ENCODE peak calls at places on chromosomes 16 and 17, in seven cellular contexts. N, C, K, L, S, X and O are unnamed samples. For H3K36me3, the result is how much of the 10 kb centered on the place peaks cover.

GRCh38 chr16:48350716-48351115 is 34.5 kb downstream of the SIAH1 start:
- DNase-seq in X (no peak), K (no peak), N (no peak), L (no peak), S (no peak), C (no peak), O (no peak)

GRCh38 chr17:80872999-80873951 is 118.4 kb upstream of the CHMP6 start:
- DNase-seq in N (peak), X (no peak), L (no peak), S (peak), K (no peak), C (no peak), O (peak)

GRCh38 chr17:9814337-9814945 is 7.4 kb downstream of the GSG1L2 start:
- DNase-seq in N (no peak), X (no peak), K (no peak), L (no peak), S (no peak), C (no peak), O (no peak)

GRCh38 chr17:75102385-75102821 is 7.4 kb upstream of the ARMC7 start:
- DNase-seq in N (no peak), X (no peak), C (no peak), K (no peak), L (no peak), S (no peak), O (no peak)

GRCh38 chr17:72632026-72632684 is 460.3 kb downstream of the SLC39A11 start:
- DNase-seq in C (no peak), N (no peak), K (no peak), X (no peak), S (no peak), L (no peak), O (no peak)

GRCh38 chr16:21001262-21001661 is 100.7 kb downstream of the LYRM1 start:
- DNase-seq in K (no peak), X (no peak), N (peak), S (no peak), C (no peak), L (no peak), O (peak)

GRCh38 chr17:80861892-80862291 is 129.7 kb upstream of the CHMP6 start:
- DNase-seq in N (peak), K (no peak), S (peak), L (no peak), C (no peak), X (no peak), O (peak)

GRCh38 chr16:23452572-23453337 is at the start of gene COG7:
- DNase-seq in X (peak), N (peak), S (peak), K (peak), C (peak), L (peak), O (peak)

GRCh38 chr16:78684040-78684611 is 584.7 kb downstream of the WWOX start:
- DNase-seq in C (no peak), N (no peak), K (peak), S (peak), L (no peak), X (peak), O (peak)

GRCh38 chr17:41107941-41108445 is 2.8 kb downstream of the KRTAP4-9 start:
- DNase-seq in L (no peak), S (no peak), X (no peak), C (no peak), K (no peak), N (no peak), O (no peak)

GRCh38 chr17:75853410-75853809 is 1.7 kb downstream of the WBP2 start:
- DNase-seq in C (no peak), L (no peak), N (no peak), K (no peak), S (no peak), X (no peak), O (peak)

GRCh38 chr17:21004016-21004930 is 38.5 kb downstream of the USP22 start:
- DNase-seq in L (no peak), C (no peak), X (no peak), N (no peak), S (no peak), K (peak), O (no peak)

GRCh38 chr17:21003007-21003621 is 39.7 kb downstream of the USP22 start:
- DNase-seq in C (no peak), L (no peak), N (no peak), K (no peak), S (no peak), X (no peak), O (no peak)

GRCh38 chr17:21005803-21006202 is 37.0 kb downstream of the USP22 start:
- DNase-seq in K (no peak), X (no peak), S (no peak), L (no peak), N (no peak), C (no peak), O (no peak)

GRCh38 chr17:21007646-21008045 is 35.2 kb downstream of the USP22 start:
- DNase-seq in K (no peak), C (no peak), N (no peak), X (no peak), L (no peak), S (no peak), O (no peak)

GRCh38 chr17:21005367-21005766 is 37.4 kb downstream of the USP22 start:
- DNase-seq in K (no peak), C (no peak), L (no peak), X (no peak), N (no peak), S (no peak), O (no peak)
- H3K4me3 ChIP-seq in K (no peak), C (no peak), L (no peak), X (no peak), N (no peak), S (no peak), O (no peak)

GRCh38 chr17:18332909-18333489 is 17.9 kb downstream of the SMCR8 start:
- DNase-seq in K (no peak), C (no peak), X (no peak), N (no peak), L (no peak), S (no peak), O (no peak)
- H3K36me3 ChIP-seq in K (under half), C (under half), X (under half), N (under half), L (under half), S (under half), O (half or more)

GRCh38 chr16:30446203-30446595 is 525 bp upstream of the SEPHS2 start:
- DNase-seq in N (no peak), C (no peak), X (no peak), K (no peak), S (no peak), L (no peak), O (no peak)
- H3K4me3 ChIP-seq in N (peak), C (peak), X (peak), K (peak), S (no peak), L (peak), O (peak)

GRCh38 chr16:24966031-24966430 is 49.1 kb downstream of the ARHGAP17 start:
- DNase-seq in S (no peak), L (no peak), K (no peak), X (no peak), C (no peak), N (no peak), O (no peak)
- H3K36me3 ChIP-seq in S (under half), L (half or more), K (half or more), X (under half), C (half or more), N (under half), O (half or more)

GRCh38 chr17:38508570-38508950 is 80.3 kb downstream of the ARHGAP23 start:
- DNase-seq in K (no peak), N (no peak), L (no peak), C (no peak), X (no peak), S (no peak), O (peak)

GRCh38 chr17:38507921-38508569 is 79.8 kb downstream of the ARHGAP23 start:
- DNase-seq in K (no peak), N (no peak), X (no peak), C (no peak), S (no peak), L (no peak), O (no peak)

GRCh38 chr17:38510424-38511125 is 82.3 kb downstream of the ARHGAP23 start:
- DNase-seq in X (no peak), N (peak), L (no peak), K (no peak), C (no peak), S (no peak), O (peak)

GRCh38 chr17:38509772-38510423 is 81.6 kb downstream of the ARHGAP23 start:
- DNase-seq in K (no peak), C (no peak), N (no peak), L (no peak), X (no peak), S (no peak), O (no peak)

GRCh38 chr17:38509008-38509771 is 80.9 kb downstream of the ARHGAP23 start:
- DNase-seq in N (peak), S (peak), C (peak), X (peak), K (peak), L (peak), O (peak)
- H3K4me3 ChIP-seq in N (peak), S (no peak), C (peak), X (no peak), K (peak), L (peak), O (peak)

GRCh38 chr17:29645516-29646051 is 22.9 kb upstream of the CORO6 start:
- DNase-seq in C (no peak), K (peak), L (no peak), N (no peak), S (peak), X (peak), O (peak)
- H3K36me3 ChIP-seq in C (half or more), K (under half), L (under half), N (under half), S (under half), X (under half), O (under half)

GRCh38 chr17:43917348-43918025 is 10.2 kb upstream of the MPP2 start:
- DNase-seq in L (peak), C (no peak), K (no peak), S (peak), X (no peak), N (peak), O (no peak)
- H3K4me3 ChIP-seq in L (peak), C (peak), K (peak), S (no peak), X (no peak), N (no peak), O (peak)